ENCODE peak calls at places on chromosomes 6 and 20, in seven cellular contexts. O, M, D, U, H, X and E are unnamed samples.

GRCh38 chr6:146650799-146651481 is 52.2 kb downstream of the ADGB start:
- DNase-seq in U (peak), M (peak), H (no peak), D (no peak), X (no peak), O (no peak), E (no peak)

GRCh38 chr6:135748189-135748588 is 103.3 kb upstream of the PDE7B start:
- DNase-seq in M (no peak), O (no peak), X (no peak), H (no peak), D (no peak), U (no peak), E (no peak)

GRCh38 chr20:2042400-2042799 is 48.5 kb upstream of the PDYN start:
- DNase-seq in H (no peak), D (no peak), U (peak), X (peak), O (no peak), M (peak), E (no peak)

GRCh38 chr6:119856136-119856535 is 506.6 kb upstream of the MAN1A1 start:
- DNase-seq in D (no peak), X (peak), O (no peak), M (peak), U (no peak), H (no peak), E (no peak)

GRCh38 chr6:51163843-51164529 is 345.3 kb downstream of the TFAP2B start:
- DNase-seq in D (no peak), M (no peak), H (no peak), X (no peak), O (no peak), U (no peak), E (no peak)

GRCh38 chr6:114997813-114998292 is 655.0 kb upstream of the HS3ST5 start:
- DNase-seq in M (no peak), U (no peak), X (no peak), O (no peak), H (no peak), D (no peak), E (no peak)

GRCh38 chr20:59082981-59083380 is 40.4 kb upstream of the PRELID3B start:
- DNase-seq in X (peak), D (no peak), U (peak), H (no peak), O (no peak), M (peak), E (no peak)

GRCh38 chr20:17610566-17611289 is 40.9 kb downstream of the DSTN start:
- DNase-seq in M (no peak), O (no peak), U (peak), X (peak), H (peak), D (no peak), E (no peak)

GRCh38 chr6:26366504-26366903 is 1.5 kb downstream of the BTN3A2 start:
- DNase-seq in M (no peak), D (no peak), X (no peak), O (no peak), U (no peak), H (no peak), E (no peak)

GRCh38 chr6:79070206-79070825 is 7.7 kb downstream of the PHIP start:
- DNase-seq in H (no peak), D (no peak), X (peak), U (no peak), M (no peak), O (no peak), E (no peak)

GRCh38 chr20:20075032-20075431 is 22.7 kb downstream of the CFAP61 start:
- DNase-seq in U (no peak), D (no peak), O (no peak), X (no peak), H (no peak), M (no peak), E (no peak)

GRCh38 chr20:20078041-20078440 is 25.7 kb downstream of the CFAP61 start:
- DNase-seq in H (no peak), X (no peak), O (no peak), D (no peak), M (no peak), U (no peak), E (no peak)

GRCh38 chr20:20076297-20077065 is 24.1 kb downstream of the CFAP61 start:
- DNase-seq in H (no peak), M (peak), X (peak), U (peak), O (no peak), D (no peak), E (no peak)

GRCh38 chr20:20083796-20084195 is 31.5 kb downstream of the CFAP61 start:
- DNase-seq in O (no peak), D (no peak), U (peak), H (no peak), X (no peak), M (peak), E (no peak)

DNA sequence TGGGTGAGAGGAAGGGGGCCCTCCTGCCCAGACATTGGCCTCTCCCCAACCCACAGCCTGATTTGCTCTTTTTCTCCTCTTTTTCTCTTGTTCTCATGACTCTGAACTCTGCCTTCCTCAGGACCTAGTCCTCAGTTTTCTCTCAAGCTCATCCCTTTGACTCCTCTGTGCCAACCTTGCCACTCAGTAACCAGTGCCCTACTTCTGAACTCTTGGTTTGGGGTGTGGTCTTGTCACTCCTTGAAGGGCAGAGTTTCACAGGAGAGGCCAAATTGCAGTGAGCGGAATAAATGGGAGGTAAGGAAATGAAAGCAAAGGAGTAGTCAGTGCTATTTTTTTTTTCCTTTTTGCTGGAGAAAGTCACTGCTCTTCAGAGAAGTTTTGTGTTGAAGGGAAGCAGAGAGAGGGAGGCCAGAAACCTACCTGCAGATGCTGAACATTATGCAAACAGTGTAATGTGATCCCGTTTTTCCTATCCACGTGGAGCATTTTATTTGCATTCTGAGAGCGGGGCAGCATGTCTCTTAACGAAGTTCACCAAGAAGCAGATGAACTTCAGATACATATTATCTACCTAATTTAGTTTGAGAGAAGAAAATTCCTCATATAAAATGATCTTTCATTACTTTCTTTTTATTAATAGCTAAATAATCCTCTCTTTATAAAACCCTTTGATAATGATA is 26.9 kb downstream of the CFAP61 start:
- DNase-seq in X (no peak), H (no peak), M (no peak), U (no peak), D (no peak), O (no peak), E (no peak)
- TF ChIP-seq CTCF in X (no peak), H (no peak), M (no peak), U (no peak), D (no peak), O (no peak), E (no peak)

GRCh38 chr6:24257282-24257681 is 100.6 kb downstream of the DCDC2 start:
- DNase-seq in D (no peak), M (no peak), H (no peak), X (no peak), U (no peak), O (no peak), E (no peak)
- TF ChIP-seq CTCF in D (no peak), M (no peak), H (no peak), X (no peak), U (no peak), O (no peak), E (no peak)

GRCh38 chr6:39319621-39320369 is 2.7 kb downstream of the KCNK16 start:
- DNase-seq in M (no peak), O (no peak), X (no peak), U (no peak), H (no peak), D (no peak), E (no peak)
- TF ChIP-seq CTCF in M (no peak), O (no peak), X (no peak), U (no peak), H (no peak), D (no peak), E (no peak)

DNA sequence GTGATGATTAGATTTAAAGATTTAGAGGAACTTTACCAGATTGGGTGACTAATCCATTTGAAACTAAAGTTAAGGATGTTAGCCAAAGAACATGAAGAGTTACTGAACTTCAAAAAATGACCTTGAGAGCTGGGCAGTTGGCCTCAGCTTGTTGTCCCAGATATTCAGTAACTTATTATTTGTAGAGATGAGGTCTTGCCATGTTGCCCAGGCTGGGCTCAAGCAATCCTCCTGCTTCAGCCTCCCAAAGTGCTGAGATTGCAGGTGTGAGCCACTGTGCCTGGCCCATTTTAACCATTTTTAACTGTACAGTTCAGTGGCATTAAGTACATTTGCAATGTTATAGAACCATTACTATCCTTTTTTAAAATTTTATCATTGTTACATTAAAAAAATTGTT is 161.5 kb downstream of the SLC16A10 start:
- DNase-seq in H (no peak), U (no peak), O (no peak), X (no peak), M (no peak), D (no peak), E (no peak)
- TF ChIP-seq CTCF in H (no peak), U (no peak), O (no peak), X (no peak), M (no peak), D (no peak), E (no peak)

GRCh38 chr20:25481918-25482253 is 74.4 kb downstream of the GINS1 start:
- DNase-seq in M (no peak), H (no peak), U (no peak), O (no peak), D (no peak), X (no peak), E (no peak)

GRCh38 chr20:25479638-25480037 is 72.2 kb downstream of the GINS1 start:
- DNase-seq in H (no peak), X (no peak), O (no peak), D (no peak), U (no peak), M (no peak), E (no peak)

GRCh38 chr20:25480156-25480555 is 72.7 kb downstream of the GINS1 start:
- DNase-seq in H (no peak), D (no peak), M (no peak), U (no peak), O (no peak), X (no peak), E (no peak)

GRCh38 chr20:25480797-25481196 is 73.3 kb downstream of the GINS1 start:
- DNase-seq in X (no peak), H (no peak), U (no peak), M (no peak), O (no peak), D (no peak), E (no peak)

DNA sequence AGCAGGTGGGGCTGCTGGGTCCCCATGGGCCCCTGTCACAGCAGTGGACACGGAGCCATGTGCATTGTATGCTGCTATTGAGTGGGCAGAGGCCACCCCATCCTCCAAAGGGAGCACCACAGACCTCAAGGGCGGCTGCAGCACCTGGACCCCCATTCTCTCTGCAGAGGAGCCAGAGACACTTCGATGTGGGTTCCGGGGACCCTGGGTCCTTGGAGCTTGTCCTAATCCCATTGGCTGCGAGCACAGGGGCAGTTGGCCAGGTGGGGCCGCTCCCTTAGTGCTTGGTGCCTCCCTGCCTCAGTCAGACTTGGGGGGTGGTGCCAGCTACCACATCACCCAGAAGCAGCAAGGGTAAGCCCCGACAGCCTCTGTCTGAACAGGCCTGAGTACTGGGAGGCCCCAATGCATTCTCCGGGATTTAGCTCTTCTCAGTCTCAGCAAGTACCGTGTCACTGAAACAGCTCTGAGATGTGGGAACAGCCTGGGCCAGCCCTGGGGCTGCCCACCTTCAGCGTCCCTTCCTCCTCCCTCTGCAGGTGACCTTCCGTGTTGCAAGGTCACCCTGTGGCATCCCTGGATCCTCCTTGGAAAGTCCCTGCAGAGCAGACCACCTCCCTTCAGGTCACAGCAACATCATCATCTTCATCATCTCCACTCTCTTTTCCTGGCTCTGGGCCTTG is 73.9 kb downstream of the GINS1 start:
- DNase-seq in U (no peak), H (no peak), M (no peak), O (no peak), D (no peak), X (no peak), E (no peak)
- TF ChIP-seq CTCF in U (no peak), H (no peak), M (no peak), O (no peak), D (no peak), X (peak), E (no peak)

DNA sequence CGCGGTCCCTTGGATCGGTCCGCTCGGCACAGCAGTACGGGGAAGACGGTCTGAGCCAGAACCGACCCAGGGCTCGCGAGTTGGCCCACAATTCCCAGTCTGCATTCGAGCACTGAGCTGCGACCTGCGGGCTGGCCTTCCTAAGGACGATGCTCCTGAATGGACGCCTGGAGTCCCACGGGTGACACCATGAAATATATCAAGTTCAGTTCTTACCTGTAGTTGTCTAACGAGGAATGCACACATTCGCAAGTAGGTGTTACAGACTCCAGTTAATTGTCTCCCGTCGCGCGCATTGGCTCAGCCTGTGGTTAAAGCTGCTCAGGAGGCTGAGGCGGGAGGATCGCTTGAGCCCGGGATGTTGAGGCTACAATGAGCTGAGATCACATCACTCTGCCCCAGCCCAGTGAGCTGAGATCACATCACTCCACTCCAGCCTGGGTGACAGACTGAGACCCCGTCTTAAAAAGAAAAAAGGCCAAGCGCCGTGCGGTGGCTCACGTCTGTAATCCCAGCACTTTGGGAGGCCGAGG is 802 bp downstream of the PEX7 start:
- DNase-seq in U (no peak), D (no peak), O (peak), X (no peak), M (no peak), H (no peak), E (no peak)
- TF ChIP-seq CTCF in U (no peak), D (no peak), O (no peak), X (no peak), M (no peak), H (no peak), E (peak)

GRCh38 chr20:50305636-50306477 is 115.2 kb downstream of the CEBPB start:
- DNase-seq in U (peak), M (no peak), H (no peak), D (no peak), O (no peak), X (no peak), E (no peak)

GRCh38 chr20:50304501-50304856 is 113.8 kb downstream of the CEBPB start:
- DNase-seq in U (peak), O (peak), X (no peak), H (no peak), M (no peak), D (no peak), E (no peak)

GRCh38 chr20:50306478-50307423 is 116.1 kb downstream of the CEBPB start:
- DNase-seq in U (no peak), X (no peak), H (no peak), D (no peak), M (no peak), O (no peak), E (no peak)

GRCh38 chr20:50303573-50304500 is 113.2 kb downstream of the CEBPB start:
- DNase-seq in H (peak), X (peak), U (peak), M (no peak), O (peak), D (peak), E (no peak)

DNA sequence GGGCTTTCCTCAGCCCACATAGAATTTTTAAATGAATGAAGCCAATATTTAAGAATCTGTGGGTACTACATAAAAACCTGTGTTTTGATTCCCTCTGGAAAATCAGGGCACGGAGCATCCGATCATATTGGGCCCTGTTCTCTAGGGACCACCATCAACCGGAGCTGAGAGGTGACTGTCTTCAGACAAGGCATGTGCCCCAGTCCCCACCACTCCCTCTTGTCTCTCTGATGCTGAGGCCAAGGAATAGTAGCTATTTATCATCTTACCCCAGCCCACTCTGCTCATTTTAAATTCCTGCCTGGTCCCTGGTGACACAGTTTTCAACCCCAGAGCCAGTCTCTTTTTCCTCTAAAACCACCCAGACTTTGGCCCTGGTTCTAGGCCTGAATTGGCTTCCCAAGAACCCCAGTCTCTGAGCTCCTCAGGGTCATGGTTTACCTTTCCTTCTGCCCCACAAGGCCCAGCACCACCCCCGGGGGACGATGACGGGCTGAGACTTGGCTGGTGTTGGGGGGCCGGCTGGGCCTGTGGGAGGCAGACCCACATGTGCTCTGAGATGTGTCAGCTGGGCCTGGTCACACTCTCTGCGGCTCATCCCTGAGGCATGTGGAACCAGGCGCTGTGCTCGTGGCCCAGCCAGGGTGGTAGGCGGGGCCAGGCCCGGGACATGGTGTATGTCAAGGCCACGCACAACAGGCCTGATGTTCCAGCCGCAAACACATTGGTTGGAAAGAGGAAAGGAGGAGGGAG is 114.4 kb downstream of the CEBPB start:
- DNase-seq in O (peak), M (no peak), H (peak), X (peak), U (peak), D (peak), E (no peak)
- TF ChIP-seq CTCF in O (no peak), M (no peak), H (no peak), X (no peak), U (no peak), D (no peak), E (no peak)

DNA sequence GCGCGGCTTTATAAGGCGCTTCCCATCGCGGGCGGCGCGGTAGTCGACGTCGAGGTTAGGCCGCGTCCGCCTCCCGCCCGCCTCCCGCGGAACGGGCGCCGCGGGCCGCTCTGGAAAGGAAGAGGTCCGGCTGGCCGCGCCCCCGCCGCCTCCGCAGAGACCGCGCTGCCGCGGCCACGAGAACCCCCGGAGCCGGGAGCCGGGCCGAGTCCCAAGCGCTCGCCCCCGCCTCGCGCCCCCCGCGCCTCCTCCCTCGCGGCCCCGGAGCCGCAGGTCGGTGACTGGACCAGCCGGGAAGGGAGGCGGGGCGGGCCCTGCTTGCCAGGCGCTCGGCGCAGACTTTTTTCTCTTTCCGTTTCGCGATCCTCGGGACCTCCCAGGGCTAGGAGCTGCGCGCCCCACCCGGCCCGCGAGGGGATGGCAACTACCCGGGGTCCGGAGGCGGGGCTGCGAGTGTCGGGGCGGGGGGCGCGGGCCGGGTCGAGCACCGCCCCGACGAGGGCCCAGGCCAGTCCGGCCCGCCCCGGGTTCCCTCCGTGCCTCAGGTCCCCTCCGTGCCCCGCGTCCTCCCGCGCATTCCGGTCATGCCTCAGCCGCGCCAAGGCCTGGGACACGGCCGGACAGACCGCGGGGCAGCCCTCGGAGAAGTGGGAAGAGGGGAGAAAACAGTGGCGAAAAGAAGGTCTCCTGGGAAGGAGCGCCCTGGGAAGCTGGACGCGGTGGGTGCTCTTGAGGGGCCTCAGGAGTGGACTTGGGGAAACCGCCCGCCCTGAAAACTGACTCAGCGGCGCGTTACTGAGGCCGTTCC is 421 bp upstream of the PXDC1 start:
- DNase-seq in U (peak), X (peak), M (peak), D (peak), O (peak), H (peak), E (peak)
- TF ChIP-seq CTCF in U (peak), X (peak), M (peak), D (peak), O (peak), H (peak), E (peak)

GRCh38 chr6:126312013-126312665 is 27.8 kb upstream of the CENPW start:
- DNase-seq in X (no peak), O (no peak), D (no peak), H (no peak), M (peak), U (no peak), E (no peak)
- TF ChIP-seq CTCF in X (peak), O (peak), D (no peak), H (no peak), M (no peak), U (peak), E (peak)

GRCh38 chr20:46939566-46939965 is 44.9 kb downstream of the EYA2 start:
- DNase-seq in M (no peak), U (no peak), H (no peak), O (no peak), X (no peak), D (no peak), E (no peak)
- TF ChIP-seq CTCF in M (no peak), U (no peak), H (no peak), O (no peak), X (no peak), D (no peak), E (no peak)